ENCODE peak calls at places on chromosome 19, in nine cellular contexts. One of them, this sample, is unnamed.

GRCh38 chr19:12800873-12801465 is 631 bp downstream of the PRDX2 start:
- DNase-seq in erythroblast: peak; percentile 59
- DNase-seq in heart right ventricle: no peak
- DNase-seq in Calu3: peak; percentile 2
- DNase-seq in naive thymus-derived CD4-positive, alpha-beta T cell: no peak
- DNase-seq in activated gamma-delta T cell: no peak
- DNase-seq in globus pallidus: no peak
- DNase-seq in NCI-H1436: no peak
- DNase-seq in activated CD4-positive, alpha-beta T cell treated with anti-CD3 and anti-CD28 coated beads for 48 hours: no peak
- DNase-seq in this sample: no peak

GRCh38 chr19:54739587-54740497 is 1.5 kb downstream of the KIR2DL3 start:
- DNase-seq in Calu3: no peak
- DNase-seq in activated gamma-delta T cell: no peak
- DNase-seq in heart right ventricle: no peak
- DNase-seq in NCI-H1436: no peak
- DNase-seq in erythroblast: no peak
- DNase-seq in globus pallidus: no peak
- DNase-seq in activated CD4-positive, alpha-beta T cell treated with anti-CD3 and anti-CD28 coated beads for 48 hours: no peak
- DNase-seq in naive thymus-derived CD4-positive, alpha-beta T cell: no peak
- DNase-seq in this sample: no peak

GRCh38 chr19:38213911-38214625 is 10.0 kb downstream of the DPF1 start:
- DNase-seq in globus pallidus: no peak
- DNase-seq in erythroblast: no peak
- DNase-seq in heart right ventricle: no peak
- DNase-seq in naive thymus-derived CD4-positive, alpha-beta T cell: peak; percentile 27
- DNase-seq in NCI-H1436: no peak
- DNase-seq in activated gamma-delta T cell: peak; percentile 56
- DNase-seq in Calu3: peak; percentile 57
- DNase-seq in activated CD4-positive, alpha-beta T cell treated with anti-CD3 and anti-CD28 coated beads for 48 hours: peak; percentile 85
- DNase-seq in this sample: peak; percentile 60

GRCh38 chr19:56137405-56137804 is 3.7 kb upstream of the ZNF444 start:
- DNase-seq in globus pallidus: no peak
- DNase-seq in erythroblast: no peak
- DNase-seq in NCI-H1436: no peak
- DNase-seq in activated gamma-delta T cell: no peak
- DNase-seq in heart right ventricle: no peak
- DNase-seq in naive thymus-derived CD4-positive, alpha-beta T cell: no peak
- DNase-seq in Calu3: peak; percentile 70
- DNase-seq in activated CD4-positive, alpha-beta T cell treated with anti-CD3 and anti-CD28 coated beads for 48 hours: no peak
- DNase-seq in this sample: no peak

GRCh38 chr19:40416918-40417713 is 3.9 kb upstream of the PRX start:
- DNase-seq in activated gamma-delta T cell: no peak
- DNase-seq in activated CD4-positive, alpha-beta T cell treated with anti-CD3 and anti-CD28 coated beads for 48 hours: peak; percentile 23
- DNase-seq in naive thymus-derived CD4-positive, alpha-beta T cell: no peak
- DNase-seq in erythroblast: peak; percentile 41
- DNase-seq in NCI-H1436: no peak
- DNase-seq in Calu3: peak; percentile 61
- DNase-seq in heart right ventricle: peak; percentile 81
- DNase-seq in globus pallidus: no peak
- DNase-seq in this sample: no peak

GRCh38 chr19:48784527-48784926 is 26.3 kb downstream of the BCAT2 start:
- DNase-seq in heart right ventricle: no peak
- DNase-seq in globus pallidus: no peak
- DNase-seq in activated gamma-delta T cell: no peak
- DNase-seq in naive thymus-derived CD4-positive, alpha-beta T cell: no peak
- DNase-seq in Calu3: no peak
- DNase-seq in activated CD4-positive, alpha-beta T cell treated with anti-CD3 and anti-CD28 coated beads for 48 hours: no peak
- DNase-seq in erythroblast: no peak
- DNase-seq in NCI-H1436: no peak
- DNase-seq in this sample: no peak

GRCh38 chr19:48443262-48443661 is 2.5 kb upstream of the GRWD1 start:
- DNase-seq in heart right ventricle: no peak
- DNase-seq in Calu3: peak; percentile 43
- DNase-seq in NCI-H1436: no peak
- DNase-seq in naive thymus-derived CD4-positive, alpha-beta T cell: peak; percentile 25
- DNase-seq in activated CD4-positive, alpha-beta T cell treated with anti-CD3 and anti-CD28 coated beads for 48 hours: no peak
- DNase-seq in activated gamma-delta T cell: no peak
- DNase-seq in globus pallidus: no peak
- DNase-seq in erythroblast: no peak
- DNase-seq in this sample: no peak

GRCh38 chr19:18894254-18895037 is 1.5 kb downstream of the CERS1 start:
- DNase-seq in naive thymus-derived CD4-positive, alpha-beta T cell: no peak
- DNase-seq in activated CD4-positive, alpha-beta T cell treated with anti-CD3 and anti-CD28 coated beads for 48 hours: no peak
- DNase-seq in activated gamma-delta T cell: no peak
- DNase-seq in erythroblast: no peak
- DNase-seq in Calu3: no peak
- DNase-seq in heart right ventricle: no peak
- DNase-seq in globus pallidus: peak; percentile 98
- DNase-seq in NCI-H1436: peak; percentile 59
- DNase-seq in this sample: peak; percentile 96

GRCh38 chr19:41968751-41969150 is 9.6 kb upstream of the RABAC1 start:
- DNase-seq in heart right ventricle: no peak
- DNase-seq in globus pallidus: no peak
- DNase-seq in naive thymus-derived CD4-positive, alpha-beta T cell: no peak
- DNase-seq in NCI-H1436: no peak
- DNase-seq in activated CD4-positive, alpha-beta T cell treated with anti-CD3 and anti-CD28 coated beads for 48 hours: no peak
- DNase-seq in activated gamma-delta T cell: no peak
- DNase-seq in erythroblast: no peak
- DNase-seq in Calu3: no peak
- DNase-seq in this sample: no peak

GRCh38 chr19:42290136-42290522 is 11.8 kb upstream of the PRR19 start:
- DNase-seq in activated CD4-positive, alpha-beta T cell treated with anti-CD3 and anti-CD28 coated beads for 48 hours: no peak
- DNase-seq in activated gamma-delta T cell: no peak
- DNase-seq in Calu3: no peak
- DNase-seq in NCI-H1436: no peak
- DNase-seq in erythroblast: no peak
- DNase-seq in globus pallidus: no peak
- DNase-seq in naive thymus-derived CD4-positive, alpha-beta T cell: no peak
- DNase-seq in heart right ventricle: no peak
- DNase-seq in this sample: no peak

GRCh38 chr19:13024126-13024957 is 29.1 kb downstream of the NFIX start:
- DNase-seq in activated CD4-positive, alpha-beta T cell treated with anti-CD3 and anti-CD28 coated beads for 48 hours: no peak
- DNase-seq in naive thymus-derived CD4-positive, alpha-beta T cell: no peak
- DNase-seq in globus pallidus: peak; percentile 54
- DNase-seq in erythroblast: no peak
- DNase-seq in heart right ventricle: no peak
- DNase-seq in activated gamma-delta T cell: no peak
- DNase-seq in Calu3: no peak
- DNase-seq in NCI-H1436: no peak
- DNase-seq in this sample: no peak

GRCh38 chr19:38900816-38901215 is 1.0 kb downstream of the NFKBIB start:
- DNase-seq in globus pallidus: no peak
- DNase-seq in heart right ventricle: no peak
- DNase-seq in activated CD4-positive, alpha-beta T cell treated with anti-CD3 and anti-CD28 coated beads for 48 hours: no peak
- DNase-seq in activated gamma-delta T cell: no peak
- DNase-seq in Calu3: no peak
- DNase-seq in NCI-H1436: no peak
- DNase-seq in erythroblast: no peak
- DNase-seq in naive thymus-derived CD4-positive, alpha-beta T cell: no peak
- DNase-seq in this sample: no peak

GRCh38 chr19:34480491-34480890 is 1.1 kb upstream of the WTIP start:
- DNase-seq in Calu3: no peak
- DNase-seq in NCI-H1436: no peak
- DNase-seq in activated CD4-positive, alpha-beta T cell treated with anti-CD3 and anti-CD28 coated beads for 48 hours: no peak
- DNase-seq in naive thymus-derived CD4-positive, alpha-beta T cell: no peak
- DNase-seq in erythroblast: no peak
- DNase-seq in activated gamma-delta T cell: no peak
- DNase-seq in globus pallidus: no peak
- DNase-seq in heart right ventricle: no peak
- DNase-seq in this sample: no peak

GRCh38 chr19:20179946-20180345 is 12.9 kb downstream of the ZNF486 start:
- DNase-seq in activated gamma-delta T cell: no peak
- DNase-seq in globus pallidus: no peak
- DNase-seq in activated CD4-positive, alpha-beta T cell treated with anti-CD3 and anti-CD28 coated beads for 48 hours: no peak
- DNase-seq in naive thymus-derived CD4-positive, alpha-beta T cell: no peak
- DNase-seq in heart right ventricle: no peak
- DNase-seq in Calu3: no peak
- DNase-seq in NCI-H1436: no peak
- DNase-seq in erythroblast: no peak
- DNase-seq in this sample: no peak

GRCh38 chr19:46115396-46116109 is 8.9 kb downstream of the IGFL3 start:
- DNase-seq in naive thymus-derived CD4-positive, alpha-beta T cell: no peak
- DNase-seq in erythroblast: no peak
- DNase-seq in heart right ventricle: no peak
- DNase-seq in activated gamma-delta T cell: no peak
- DNase-seq in activated CD4-positive, alpha-beta T cell treated with anti-CD3 and anti-CD28 coated beads for 48 hours: peak; percentile 77
- DNase-seq in NCI-H1436: no peak
- DNase-seq in globus pallidus: no peak
- DNase-seq in Calu3: no peak
- DNase-seq in this sample: no peak

GRCh38 chr19:39236527-39236926 is 8.3 kb downstream of the IFNL3 start:
- DNase-seq in globus pallidus: no peak
- DNase-seq in activated CD4-positive, alpha-beta T cell treated with anti-CD3 and anti-CD28 coated beads for 48 hours: peak; percentile 11
- DNase-seq in activated gamma-delta T cell: no peak
- DNase-seq in NCI-H1436: no peak
- DNase-seq in heart right ventricle: no peak
- DNase-seq in erythroblast: no peak
- DNase-seq in naive thymus-derived CD4-positive, alpha-beta T cell: peak; percentile 7
- DNase-seq in Calu3: no peak
- DNase-seq in this sample: no peak

GRCh38 chr19:9823816-9824215 is 3.9 kb upstream of the UBL5 start:
- DNase-seq in NCI-H1436: no peak
- DNase-seq in heart right ventricle: no peak
- DNase-seq in naive thymus-derived CD4-positive, alpha-beta T cell: no peak
- DNase-seq in Calu3: no peak
- DNase-seq in activated CD4-positive, alpha-beta T cell treated with anti-CD3 and anti-CD28 coated beads for 48 hours: no peak
- DNase-seq in erythroblast: no peak
- DNase-seq in globus pallidus: no peak
- DNase-seq in activated gamma-delta T cell: no peak
- DNase-seq in this sample: no peak

GRCh38 chr19:11964496-11964857 is 363 bp upstream of the ZNF763 start:
- DNase-seq in Calu3: no peak
- DNase-seq in activated CD4-positive, alpha-beta T cell treated with anti-CD3 and anti-CD28 coated beads for 48 hours: no peak
- DNase-seq in activated gamma-delta T cell: no peak
- DNase-seq in heart right ventricle: no peak
- DNase-seq in erythroblast: no peak
- DNase-seq in NCI-H1436: no peak
- DNase-seq in naive thymus-derived CD4-positive, alpha-beta T cell: no peak
- DNase-seq in globus pallidus: no peak
- DNase-seq in this sample: no peak

GRCh38 chr19:55118401-55118991 is 1.1 kb upstream of the PPP1R12C start:
- DNase-seq in globus pallidus: peak; percentile 76
- DNase-seq in erythroblast: peak; percentile 46
- DNase-seq in activated CD4-positive, alpha-beta T cell treated with anti-CD3 and anti-CD28 coated beads for 48 hours: peak; percentile 49
- DNase-seq in naive thymus-derived CD4-positive, alpha-beta T cell: no peak
- DNase-seq in NCI-H1436: no peak
- DNase-seq in heart right ventricle: peak; percentile 77
- DNase-seq in Calu3: no peak
- DNase-seq in activated gamma-delta T cell: no peak
- DNase-seq in this sample: peak; percentile 87

GRCh38 chr19:38031423-38031770 is 124.4 kb downstream of the SIPA1L3 start:
- DNase-seq in NCI-H1436: no peak
- DNase-seq in erythroblast: no peak
- DNase-seq in naive thymus-derived CD4-positive, alpha-beta T cell: no peak
- DNase-seq in activated CD4-positive, alpha-beta T cell treated with anti-CD3 and anti-CD28 coated beads for 48 hours: no peak
- DNase-seq in Calu3: no peak
- DNase-seq in heart right ventricle: no peak
- DNase-seq in activated gamma-delta T cell: no peak
- DNase-seq in globus pallidus: no peak
- DNase-seq in this sample: no peak

GRCh38 chr19:56138069-56138468 is 3.0 kb upstream of the ZNF444 start:
- DNase-seq in activated CD4-positive, alpha-beta T cell treated with anti-CD3 and anti-CD28 coated beads for 48 hours: no peak
- DNase-seq in NCI-H1436: no peak
- DNase-seq in heart right ventricle: no peak
- DNase-seq in Calu3: no peak
- DNase-seq in naive thymus-derived CD4-positive, alpha-beta T cell: no peak
- DNase-seq in erythroblast: no peak
- DNase-seq in activated gamma-delta T cell: no peak
- DNase-seq in globus pallidus: no peak
- DNase-seq in this sample: no peak

This sample was measured in putamen.